ENCODE peak calls at places on chromosomes 12 and 14, in nine cellular contexts. U is body of pancreas, G is stomach, Y is A549, L is spleen, W is sigmoid colon, K is suprapubic skin, R is transverse colon, F is IMR-90. B is an unnamed sample.

GRCh38 chr12:76920182-76921014 is 41.6 kb upstream of the CSRP2 start:
- DNase-seq in U (no peak), G (no peak), Y (no peak), L (no peak), W (no peak), K (no peak), R (no peak), F (no peak), B (no peak)

GRCh38 chr12:5499566-5500325 is 67.8 kb downstream of the NTF3 start:
- DNase-seq in U (no peak), G (no peak), Y (no peak), L (no peak), W (no peak), K (peak; percentile 8), R (peak; percentile 54), F (peak; percentile 97), B (no peak)

GRCh38 chr12:6273931-6274687 is 36.4 kb upstream of the PLEKHG6 start:
- DNase-seq in U (no peak), G (no peak), Y (no peak), L (peak; percentile 34), W (peak; percentile 63), K (peak; percentile 77), R (no peak), F (no peak), B (no peak)

GRCh38 chr14:99556134-99556791 is 47.7 kb downstream of the CCDC85C start:
- DNase-seq in U (no peak), G (no peak), Y (no peak), L (no peak), W (no peak), K (no peak), R (no peak), F (no peak), B (no peak)

GRCh38 chr14:91146661-91147060 is 32.8 kb downstream of the DGLUCY start:
- DNase-seq in U (no peak), G (no peak), Y (no peak), L (no peak), W (no peak), K (no peak), R (no peak), F (no peak), B (no peak)

GRCh38 chr12:53235742-53236442 is 3.9 kb upstream of the RARG start:
- DNase-seq in U (no peak), G (no peak), Y (no peak), L (no peak), W (no peak), K (no peak), R (no peak), F (no peak), B (no peak)

GRCh38 chr12:112839386-112839972 is 47.9 kb downstream of the RPH3A start:
- DNase-seq in U (no peak), G (no peak), Y (peak; percentile 72), L (no peak), W (no peak), K (no peak), R (no peak), F (peak; percentile 47), B (no peak)

GRCh38 chr12:103571286-103571685 is 15.8 kb upstream of the STAB2 start:
- DNase-seq in U (no peak), G (peak; percentile 51), Y (no peak), L (peak; percentile 75), W (no peak), K (no peak), R (peak; percentile 34), F (no peak), B (no peak)

GRCh38 chr14:71165121-71165574 is 257.9 kb downstream of the PCNX1 start:
- DNase-seq in U (peak; percentile 13), G (no peak), Y (no peak), L (peak; percentile 73), W (no peak), K (no peak), R (peak; percentile 82), F (peak; percentile 6), B (peak; percentile 91)

GRCh38 chr14:56341766-56342418 is 223.7 kb downstream of the PELI2 start:
- DNase-seq in U (no peak), G (no peak), Y (no peak), L (no peak), W (no peak), K (no peak), R (no peak), F (peak; percentile 92), B (no peak)

GRCh38 chr12:57460457-57461325 is 1.1 kb downstream of the GLI1 start:
- DNase-seq in U (no peak), G (no peak), Y (peak; percentile 41), L (peak; percentile 84), W (no peak), K (no peak), R (no peak), F (no peak), B (no peak)

GRCh38 chr14:70934502-70935134 is 27.4 kb downstream of the PCNX1 start:
- DNase-seq in U (no peak), G (no peak), Y (no peak), L (no peak), W (no peak), K (no peak), R (no peak), F (peak; percentile 71), B (no peak)

GRCh38 chr14:92748259-92749016 is at the start of gene LGMN:
- DNase-seq in U (peak; percentile 97), G (peak; percentile 97), Y (peak; percentile 97), L (peak; percentile 95), W (peak; percentile 99), K (peak; percentile 97), R (peak; percentile 96), F (peak; percentile 88), B (peak; percentile 93)

GRCh38 chr12:49702676-49703228 is 4.5 kb downstream of the FMNL3 start:
- DNase-seq in U (no peak), G (no peak), Y (no peak), L (no peak), W (peak; percentile 2), K (no peak), R (no peak), F (no peak), B (no peak)

GRCh38 chr12:54028324-54029201 is at the start of gene HOXC6:
- DNase-seq in U (no peak), G (no peak), Y (peak; percentile 90), L (peak; percentile 29), W (no peak), K (no peak), R (no peak), F (no peak), B (peak; percentile 65)

GRCh38 chr12:2409656-2410265 is 357.0 kb downstream of the CACNA1C start:
- DNase-seq in U (no peak), G (no peak), Y (no peak), L (no peak), W (peak; percentile 56), K (no peak), R (no peak), F (no peak), B (no peak)

GRCh38 chr14:105126126-105126969 is 42.2 kb downstream of the JAG2 start:
- DNase-seq in U (no peak), G (peak; percentile 17), Y (no peak), L (no peak), W (no peak), K (no peak), R (no peak), F (no peak), B (no peak)

GRCh38 chr12:42144174-42144423 is 575 bp downstream of the GXYLT1 start:
- DNase-seq in U (peak; percentile 11), G (no peak), Y (no peak), L (no peak), W (no peak), K (peak; percentile 63), R (no peak), F (no peak), B (no peak)

GRCh38 chr14:71374989-71375388 is 467.7 kb downstream of the PCNX1 start:
- DNase-seq in U (no peak), G (no peak), Y (no peak), L (no peak), W (no peak), K (no peak), R (no peak), F (no peak), B (no peak)

GRCh38 chr14:34059925-34060746 is 109.3 kb upstream of the EGLN3 start:
- DNase-seq in U (peak; percentile 77), G (peak; percentile 85), Y (peak; percentile 73), L (peak; percentile 89), W (peak; percentile 90), K (peak; percentile 82), R (peak; percentile 87), F (peak; percentile 50), B (peak; percentile 67)
- TF ChIP-seq POLR2A in U (peak; percentile 77), G (no peak), Y (peak; percentile 60), L (no peak), W (peak; percentile 18), K (no peak), R (peak; percentile 80), F (no peak), B (no peak)

GRCh38 chr14:85532981-85533820 is 3.3 kb downstream of the FLRT2 start:
- DNase-seq in U (peak; percentile 81), G (peak; percentile 31), Y (peak; percentile 46), L (no peak), W (peak; percentile 79), K (peak; percentile 76), R (no peak), F (peak; percentile 87), B (peak; percentile 70)
- H3K4me1 ChIP-seq in U (peaks cover 9% of the 10 kb centered on the region), G (peaks cover 59% of the 10 kb centered on the region), Y (peaks cover 8% of the 10 kb centered on the region), L (no peaks in the 10 kb centered on the region), W (peaks cover 65% of the 10 kb centered on the region), K (peaks cover 65% of the 10 kb centered on the region), R (peaks cover 19% of the 10 kb centered on the region), F (no peaks in the 10 kb centered on the region), B (peaks cover 32% of the 10 kb centered on the region)

GRCh38 chr12:27229367-27229766 is 14.7 kb upstream of the STK38L start:
- DNase-seq in U (no peak), G (no peak), Y (no peak), L (no peak), W (no peak), K (no peak), R (no peak), F (no peak), B (no peak)

GRCh38 chr12:27237790-27238771 is 6.0 kb upstream of the STK38L start:
- DNase-seq in U (peak; percentile 10), G (no peak), Y (no peak), L (no peak), W (no peak), K (no peak), R (no peak), F (peak; percentile 63), B (no peak)

GRCh38 chr12:27236498-27236897 is 7.6 kb upstream of the STK38L start:
- DNase-seq in U (peak; percentile 11), G (no peak), Y (no peak), L (no peak), W (no peak), K (no peak), R (no peak), F (peak; percentile 50), B (no peak)

GRCh38 chr12:27233814-27234213 is 10.3 kb upstream of the STK38L start:
- DNase-seq in U (no peak), G (no peak), Y (no peak), L (no peak), W (no peak), K (no peak), R (no peak), F (no peak), B (no peak)
- TF ChIP-seq POLR2A in U (no peak), G (no peak), Y (no peak), L (no peak), W (no peak), K (no peak), R (no peak), F (no peak), B (no peak)

DNA sequence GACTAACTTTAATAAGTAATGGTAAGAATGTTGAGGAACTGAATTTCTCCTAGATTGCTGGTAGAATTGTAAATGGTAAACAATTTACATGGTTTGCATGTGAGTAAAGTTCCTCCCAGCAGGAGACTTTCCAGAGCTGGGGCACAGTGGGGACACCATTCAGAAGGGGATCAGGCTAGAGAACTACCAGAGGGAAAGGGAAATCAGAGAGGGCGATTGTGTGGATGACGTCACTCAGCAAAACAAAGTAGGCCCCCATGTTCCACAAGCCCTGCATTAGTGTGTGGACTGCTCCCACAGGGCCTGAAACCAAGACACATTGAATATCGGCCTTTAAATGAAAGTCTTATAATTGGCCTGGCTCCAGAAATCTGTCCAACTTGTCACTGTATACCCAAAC is 9.5 kb downstream of the RNASE11 start:
- DNase-seq in U (no peak), G (no peak), Y (no peak), L (no peak), W (no peak), K (no peak), R (no peak), F (no peak), B (no peak)
- H3K4me1 ChIP-seq in U (no peaks in the 10 kb centered on the region), G (no peaks in the 10 kb centered on the region), Y (no peaks in the 10 kb centered on the region), L (no peaks in the 10 kb centered on the region), W (no peaks in the 10 kb centered on the region), K (no peaks in the 10 kb centered on the region), R (no peaks in the 10 kb centered on the region), F (no peaks in the 10 kb centered on the region), B (no peaks in the 10 kb centered on the region)

B was measured in adrenal gland.